ENCODE peak calls at places on chromosomes 1 and 21, in five cellular contexts. K is stomach; M is endodermal cell; L is CD4-positive, CD25-positive, alpha-beta regulatory T cell; T is tibial artery. A is an unnamed sample. For H3K27me3 and H3K4me1, the result is how much of the 10 kb centered on the place peaks cover.

GRCh38 chr1:25167269-25168192 is 64.8 kb downstream of the SYF2 start:
- DNase-seq in K (no peak), M (no peak), L (no peak), T (no peak), A (no peak)

GRCh38 chr1:241844593-241844992 is 3.4 kb upstream of the EXO1 start:
- DNase-seq in K (no peak), M (no peak), L (no peak), T (no peak), A (no peak)

GRCh38 chr1:179583869-179584268 is 7.8 kb upstream of the TDRD5 start:
- DNase-seq in K (no peak), M (peak), L (no peak), T (no peak), A (no peak)

GRCh38 chr1:56803561-56804156 is 15.5 kb downstream of the FYB2 start:
- DNase-seq in K (peak), M (peak), L (no peak), T (no peak), A (no peak)

GRCh38 chr1:182658055-182658454 is 26.3 kb downstream of the RGS8 start:
- DNase-seq in K (no peak), M (no peak), L (no peak), T (no peak), A (no peak)

GRCh38 chr1:160428655-160429054 is 28.3 kb downstream of the VANGL2 start:
- DNase-seq in K (peak), M (peak), L (peak), T (no peak), A (no peak)

GRCh38 chr21:36706951-36707762 is 8.2 kb downstream of the SIM2 start:
- DNase-seq in K (no peak), M (peak), L (no peak), T (no peak), A (peak)

GRCh38 chr1:197313713-197314112 is 45.7 kb downstream of the CRB1 start:
- DNase-seq in K (no peak), M (no peak), L (no peak), T (no peak), A (no peak)

GRCh38 chr21:34113842-34114241 is 40.5 kb downstream of the MRPS6 start:
- DNase-seq in K (no peak), M (no peak), L (no peak), T (no peak), A (no peak)

GRCh38 chr1:170448661-170449158 is 83.3 kb upstream of the GORAB start:
- DNase-seq in K (no peak), M (no peak), L (no peak), T (no peak), A (no peak)

GRCh38 chr1:8419172-8419571 is 101.3 kb downstream of the SLC45A1 start:
- DNase-seq in K (no peak), M (no peak), L (no peak), T (no peak), A (no peak)

GRCh38 chr1:14655386-14655785 is 56.9 kb downstream of the KAZN start:
- DNase-seq in K (no peak), M (no peak), L (no peak), T (no peak), A (no peak)

GRCh38 chr1:15454256-15454655 is 2.3 kb upstream of the CELA2A start:
- DNase-seq in K (peak), M (no peak), L (no peak), T (no peak), A (no peak)

GRCh38 chr1:175629318-175629694 is 114.1 kb downstream of the TNR start:
- DNase-seq in K (no peak), M (no peak), L (no peak), T (no peak), A (no peak)

GRCh38 chr1:209349372-209350324 is 233.9 kb upstream of the CAMK1G start:
- DNase-seq in K (no peak), M (no peak), L (no peak), T (no peak), A (no peak)

GRCh38 chr1:48817505-48818114 is 40.9 kb upstream of the BEND5 start:
- DNase-seq in K (peak), M (peak), L (peak), T (peak), A (peak)

GRCh38 chr1:21659099-21659923 is 9.8 kb downstream of the RAP1GAP start:
- DNase-seq in K (peak), M (peak), L (peak), T (peak), A (peak)

GRCh38 chr1:115461526-115461925 is 123.5 kb upstream of the NGF start:
- DNase-seq in K (no peak), M (no peak), L (no peak), T (no peak), A (no peak)

GRCh38 chr1:14320518-14320917 is 278.0 kb upstream of the KAZN start:
- DNase-seq in K (no peak), M (no peak), L (peak), T (no peak), A (no peak)

GRCh38 chr1:161481624-161482392 is 23.4 kb upstream of the FCGR2A start:
- DNase-seq in K (no peak), M (no peak), L (no peak), T (no peak), A (no peak)

GRCh38 chr1:151165281-151165737 is 393 bp downstream of the LYSMD1 start:
- DNase-seq in K (no peak), M (no peak), L (no peak), T (peak), A (peak)

GRCh38 chr1:225658041-225658440 is 5.1 kb upstream of the ENAH start:
- DNase-seq in K (no peak), M (no peak), L (no peak), T (no peak), A (no peak)

GRCh38 chr1:240100351-240100750 is 8.7 kb downstream of the FMN2 start:
- DNase-seq in K (no peak), M (no peak), L (no peak), T (no peak), A (no peak)

GRCh38 chr1:239233626-239234025 is 152.7 kb upstream of the CHRM3 start:
- DNase-seq in K (no peak), M (no peak), L (no peak), T (no peak), A (no peak)

GRCh38 chr1:223394242-223394641 is 1.0 kb downstream of the CCDC185 start:
- DNase-seq in K (no peak), M (no peak), L (no peak), T (no peak), A (no peak)

GRCh38 chr1:204602871-204603542 is 82.5 kb downstream of the LRRN2 start:
- DNase-seq in K (no peak), M (no peak), L (no peak), T (no peak), A (no peak)
- H3K27me3 ChIP-seq in K (under half), M (under half), L (under half), T (under half), A (under half)

GRCh38 chr1:41363632-41364320 is 2.5 kb downstream of the FOXO6 start:
- DNase-seq in K (no peak), M (no peak), L (no peak), T (no peak), A (no peak)

GRCh38 chr1:41361495-41362356 is 492 bp downstream of the FOXO6 start:
- DNase-seq in K (no peak), M (peak), L (peak), T (no peak), A (peak)

GRCh38 chr1:41362357-41362721 is 1.1 kb downstream of the FOXO6 start:
- DNase-seq in K (no peak), M (no peak), L (no peak), T (no peak), A (no peak)

GRCh38 chr1:41364444-41365319 is 3.4 kb downstream of the FOXO6 start:
- DNase-seq in K (no peak), M (no peak), L (no peak), T (no peak), A (no peak)

DNA sequence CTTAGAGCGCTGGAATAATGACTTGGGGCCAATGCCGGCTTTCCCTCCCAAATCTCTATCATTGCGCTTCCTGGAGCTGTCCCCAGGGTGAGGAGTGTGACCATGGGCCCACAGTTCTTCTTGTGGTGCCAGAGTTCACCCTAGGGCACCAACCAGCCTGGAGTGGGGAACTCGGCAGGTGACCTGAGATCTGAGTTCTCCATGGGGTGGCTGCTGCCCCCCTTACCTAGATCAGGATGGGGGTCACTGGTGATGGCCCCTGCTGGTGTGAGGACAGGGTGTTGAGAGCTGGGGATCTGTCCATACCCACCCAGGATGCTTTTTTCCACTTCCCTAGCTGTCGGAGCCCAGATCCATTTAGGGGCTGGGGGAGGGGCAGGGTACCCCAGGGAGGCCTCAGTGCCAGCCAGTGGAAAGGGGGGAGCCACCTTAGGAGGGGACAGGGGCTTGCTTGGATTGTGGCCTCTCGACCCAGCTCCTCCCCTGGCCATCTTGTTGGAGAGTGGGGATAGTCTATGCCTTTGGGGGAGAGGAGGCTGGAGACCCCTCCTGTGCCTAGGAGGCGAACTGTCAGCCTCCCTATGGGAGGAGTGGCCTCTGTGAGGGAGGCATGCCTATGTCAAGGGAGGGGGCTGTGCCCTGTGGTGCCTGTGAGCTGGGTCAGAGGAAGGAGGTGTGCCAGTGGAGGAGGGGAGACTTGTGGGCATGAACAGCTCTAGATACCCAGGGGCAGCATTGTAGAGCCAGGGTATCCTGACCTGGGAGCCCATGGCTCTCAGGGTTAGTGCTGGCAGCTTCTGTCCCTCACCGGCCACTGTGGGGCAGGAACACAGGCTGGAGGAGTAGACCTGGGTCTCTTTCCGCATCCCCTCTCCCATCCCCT is 1.8 kb downstream of the FOXO6 start:
- DNase-seq in K (no peak), M (no peak), L (no peak), T (no peak), A (no peak)
- H3K4me1 ChIP-seq in K (under half), M (under half), L (under half), T (under half), A (under half)

GRCh38 chr1:1419812-1420653 is 1.0 kb downstream of the ANKRD65 start:
- DNase-seq in K (no peak), M (peak), L (no peak), T (no peak), A (no peak)
- H3K4me3 ChIP-seq in K (peak), M (no peak), L (no peak), T (peak), A (no peak)

GRCh38 chr1:205532026-205532891 is 27.8 kb downstream of the CDK18 start:
- DNase-seq in K (no peak), M (no peak), L (no peak), T (no peak), A (no peak)

GRCh38 chr1:205531191-205532025 is 26.9 kb downstream of the CDK18 start:
- DNase-seq in K (no peak), M (no peak), L (no peak), T (no peak), A (peak)

GRCh38 chr1:205528887-205529825 is 24.7 kb downstream of the CDK18 start:
- DNase-seq in K (peak), M (peak), L (peak), T (peak), A (peak)

GRCh38 chr1:205528446-205528886 is 24.0 kb downstream of the CDK18 start:
- DNase-seq in K (no peak), M (no peak), L (no peak), T (no peak), A (no peak)

GRCh38 chr1:205530116-205530515 is 25.6 kb downstream of the CDK18 start:
- DNase-seq in K (no peak), M (no peak), L (no peak), T (no peak), A (no peak)
- H3K27me3 ChIP-seq in K (under half), M (under half), L (under half), T (under half), A (under half)

DNA sequence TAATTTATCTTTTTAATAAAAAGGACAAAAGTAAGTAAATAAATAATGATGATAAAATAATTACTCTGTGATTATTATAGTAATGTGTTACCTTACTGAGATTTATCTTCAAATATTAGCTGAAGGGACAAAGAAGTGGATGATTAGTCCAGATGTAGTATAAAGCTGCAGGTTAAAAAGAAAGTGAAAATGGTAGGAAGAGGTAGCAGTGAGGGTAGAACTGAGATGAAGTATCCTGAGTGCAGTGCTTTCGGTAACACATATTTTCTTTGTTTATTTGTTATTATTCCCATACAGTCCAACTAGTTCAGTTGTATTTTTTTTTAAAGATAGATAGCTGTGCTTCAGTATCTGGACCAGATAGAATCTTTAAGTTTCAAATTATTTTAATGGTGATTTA is 1203.5 kb downstream of the NCAM2 start:
- DNase-seq in K (no peak), M (no peak), L (no peak), T (no peak), A (no peak)
- H3K4me1 ChIP-seq in K (under half), M (under half), L (under half), T (under half), A (under half)

GRCh38 chr1:107981277-107981676 is 16.3 kb upstream of the VAV3 start:
- DNase-seq in K (no peak), M (no peak), L (no peak), T (no peak), A (no peak)
- H3K4me3 ChIP-seq in K (no peak), M (no peak), L (no peak), T (no peak), A (no peak)

GRCh38 chr1:3367376-3367775 is 87.1 kb upstream of the ARHGEF16 start:
- DNase-seq in K (no peak), M (no peak), L (no peak), T (no peak), A (no peak)
- H3K27me3 ChIP-seq in K (under half), M (under half), L (under half), T (under half), A (under half)

DNA sequence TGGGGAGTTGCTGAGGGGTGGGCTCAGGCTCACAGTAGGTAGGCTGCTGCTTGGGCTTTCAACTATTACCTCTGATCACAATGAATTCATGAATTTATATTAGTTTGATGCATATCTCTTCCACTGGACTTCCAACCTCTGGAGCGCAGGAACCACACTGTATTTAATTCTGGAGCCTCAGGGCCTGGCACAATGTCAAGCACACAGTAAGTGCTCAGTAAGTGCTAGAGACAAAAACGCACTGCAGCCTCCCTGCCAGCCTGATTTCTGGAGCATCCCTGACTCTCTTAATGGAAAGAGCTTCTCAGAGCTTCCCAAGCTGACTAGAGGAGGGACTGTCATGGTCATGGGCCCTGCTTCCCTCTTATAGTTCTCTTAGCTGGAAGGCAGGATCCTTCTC is 33.8 kb downstream of the NUAK2 start:
- DNase-seq in K (no peak), M (no peak), L (no peak), T (no peak), A (no peak)
- H3K4me1 ChIP-seq in K (under half), M (under half), L (half or more), T (under half), A (under half)

DNA sequence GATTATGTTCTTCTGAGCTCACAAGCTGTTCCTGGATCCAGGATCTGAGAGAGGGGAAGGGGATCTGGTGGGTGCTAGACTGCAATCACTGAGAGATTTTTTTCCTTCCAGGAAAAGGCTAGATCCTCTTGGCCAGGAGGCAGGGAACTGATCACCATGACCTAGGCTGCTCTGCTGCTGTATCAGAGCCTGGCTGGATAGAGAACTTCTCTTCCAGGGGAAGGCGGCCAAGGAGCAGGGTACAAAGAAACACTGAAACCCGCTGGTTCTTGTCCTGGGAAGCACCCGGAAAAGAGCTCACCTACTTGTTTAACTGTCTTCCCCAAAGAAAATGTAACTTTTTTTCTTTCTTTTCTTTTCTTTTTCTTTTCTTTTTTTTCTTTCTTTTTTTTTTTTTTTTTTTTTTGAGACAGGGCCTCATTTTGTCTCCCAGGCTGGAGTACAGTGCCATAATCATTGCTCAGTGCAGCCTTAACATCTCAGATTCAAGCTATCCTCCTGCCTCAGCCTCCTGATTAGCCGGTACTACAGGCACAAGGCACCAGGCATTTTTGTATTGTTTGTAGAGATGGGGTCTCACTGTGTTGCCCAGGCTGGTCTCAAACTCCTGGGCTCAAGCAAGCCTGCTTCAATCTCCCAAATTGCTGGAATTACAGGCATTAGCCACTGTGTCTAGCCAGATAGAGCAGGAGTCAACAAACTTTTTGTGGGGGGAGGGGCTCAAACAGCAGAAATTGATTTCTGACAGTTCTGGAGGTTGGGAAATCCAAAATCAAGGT is 12.4 kb upstream of the RPS6KA1 start:
- DNase-seq in K (no peak), M (no peak), L (no peak), T (no peak), A (no peak)
- H3K4me3 ChIP-seq in K (no peak), M (no peak), L (no peak), T (no peak), A (no peak)

GRCh38 chr1:3577711-3578432 is 33.4 kb downstream of the MEGF6 start:
- DNase-seq in K (no peak), M (no peak), L (no peak), T (no peak), A (no peak)
- H3K27me3 ChIP-seq in K (under half), M (under half), L (under half), T (under half), A (under half)